ENCODE peak calls at places on chromosomes 16 and 17, in eight cellular contexts. N is KG1, Z is A673, E is M059J, U is bronchial epithelial cell, L is adrenal gland, C is heart left ventricle, W is H54. K is an unnamed sample.

GRCh38 chr17:9897569-9897968 is 7.5 kb downstream of the RCVRN start:
- DNase-seq in Z (no peak), N (no peak), E (no peak), W (no peak), U (no peak), L (no peak), C (no peak), K (no peak)

GRCh38 chr17:21041753-21042433 is 918 bp downstream of the USP22 start:
- DNase-seq in Z (peak), W (peak), E (peak), U (peak), N (no peak), C (peak), L (peak), K (peak)

GRCh38 chr17:36117505-36118382 is 14.1 kb downstream of the CCL4 start:
- DNase-seq in Z (no peak), E (peak), L (no peak), N (no peak), C (no peak), W (no peak), U (no peak), K (peak)

GRCh38 chr17:73165616-73166404 is 1.0 kb downstream of the SSTR2 start:
- DNase-seq in C (no peak), E (peak), W (peak), N (no peak), U (no peak), L (no peak), Z (no peak), K (no peak)

GRCh38 chr17:49849711-49850610 is 2.1 kb upstream of the TAC4 start:
- DNase-seq in Z (no peak), W (no peak), E (no peak), L (no peak), U (no peak), N (no peak), C (peak), K (no peak)

GRCh38 chr17:49521521-49522185 is 26.6 kb downstream of the NGFR start:
- DNase-seq in W (no peak), L (no peak), Z (no peak), N (no peak), U (no peak), C (no peak), E (no peak), K (no peak)

GRCh38 chr16:3029499-3030127 is 5.8 kb downstream of the THOC6 start:
- DNase-seq in Z (peak), U (peak), N (no peak), W (no peak), E (no peak), C (no peak), L (no peak), K (no peak)

GRCh38 chr16:64416232-64417010 is 705.4 kb downstream of the CDH11 start:
- DNase-seq in W (peak), Z (peak), U (peak), L (no peak), N (no peak), E (peak), C (no peak), K (no peak)

GRCh38 chr17:83186226-83186625 is 106.8 kb downstream of the METRNL start:
- DNase-seq in E (no peak), U (no peak), Z (peak), C (no peak), W (no peak), N (no peak), L (no peak), K (no peak)

GRCh38 chr16:70395345-70395901 is 43.5 kb downstream of the ST3GAL2 start:
- DNase-seq in L (peak), E (peak), W (peak), Z (peak), N (no peak), U (no peak), C (peak), K (peak)

K was measured in transverse colon.